ENCODE peak calls at places on chromosomes 1 and 21, in four cellular contexts. J, Y, A and K are unnamed samples.

GRCh38 chr1:162023547-162024501 is at the start of gene OLFML2B:
- DNase-seq in J (peak; percentile 80), Y (no peak), A (peak; percentile 26), K (peak; percentile 89)

GRCh38 chr1:84780000-84780716 is 89.9 kb upstream of the SSX2IP start:
- DNase-seq in J (peak; percentile 64), Y (no peak), A (no peak), K (no peak)

GRCh38 chr1:234656981-234657651 is 47.1 kb upstream of the IRF2BP2 start:
- DNase-seq in J (no peak), Y (no peak), A (no peak), K (no peak)

GRCh38 chr1:236795757-236796719 is 946 bp downstream of the MTR start:
- DNase-seq in J (no peak), Y (no peak), A (peak; percentile 77), K (no peak)

GRCh38 chr1:43439781-43440180 is 13.9 kb downstream of the HYI start:
- DNase-seq in J (no peak), Y (no peak), A (no peak), K (no peak)

GRCh38 chr21:15406791-15407190 is 323.0 kb upstream of the USP25 start:
- DNase-seq in J (peak; percentile 62), Y (no peak), A (no peak), K (no peak)

GRCh38 chr1:194860248-194861201 is 1674.1 kb upstream of the B3GALT2 start:
- DNase-seq in J (no peak), Y (no peak), A (no peak), K (no peak)

GRCh38 chr1:109249654-109250401 is 489 bp downstream of the CELSR2 start:
- DNase-seq in J (no peak), Y (no peak), A (no peak), K (no peak)

GRCh38 chr1:244324176-244324883 is 127.4 kb downstream of the ADSS2 start:
- DNase-seq in J (no peak), Y (no peak), A (no peak), K (peak; percentile 36)

GRCh38 chr1:35192056-35192852 is 691 bp downstream of the SFPQ start:
- DNase-seq in J (peak; percentile 86), Y (peak; percentile 77), A (peak; percentile 78), K (peak; percentile 95)

GRCh38 chr1:246004281-246004680 is 502.8 kb downstream of the SMYD3 start:
- DNase-seq in J (no peak), Y (no peak), A (no peak), K (no peak)

GRCh38 chr1:40783001-40783905 is at the start of gene KCNQ4:
- DNase-seq in J (peak; percentile 64), Y (no peak), A (no peak), K (no peak)

GRCh38 chr1:39788758-39789570 is at the start of gene BMP8B:
- DNase-seq in J (peak; percentile 19), Y (no peak), A (peak; percentile 16), K (no peak)

GRCh38 chr21:41932191-41932575 is 21.6 kb downstream of the C2CD2 start:
- DNase-seq in J (peak; percentile 67), Y (peak; percentile 71), A (no peak), K (no peak)

GRCh38 chr1:1943834-1944570 is 24.9 kb upstream of the TMEM52 start:
- DNase-seq in J (peak; percentile 59), Y (no peak), A (peak; percentile 36), K (peak; percentile 86)